ENCODE peak calls at places on chromosomes 1 and 21, in six cellular contexts. D, C, U, L, M and X are unnamed samples.
A peak's percentile ranks its signal among the peaks of the same experiment; 100 is the strongest.

GRCh38 chr1:20732588-20733360 is at the start of gene SH2D5:
- DNase-seq in M (peak; percentile 77), U (peak; percentile 93), D (peak; percentile 99), C (peak; percentile 97), L (peak; percentile 58), X (peak; percentile 97)

GRCh38 chr1:209876091-209876800 is 48.5 kb downstream of the UTP25 start:
- DNase-seq in L (no peak), U (no peak), C (no peak), D (no peak), M (no peak), X (no peak)

GRCh38 chr1:7670334-7671145 is 100.6 kb upstream of the VAMP3 start:
- DNase-seq in M (peak; percentile 54), C (no peak), L (no peak), D (no peak), U (no peak), X (no peak)

GRCh38 chr1:109975718-109976117 is 8.8 kb upstream of the AHCYL1 start:
- DNase-seq in U (no peak), D (peak; percentile 85), C (no peak), L (no peak), M (no peak), X (peak; percentile 80)

GRCh38 chr1:173195596-173196088 is 11.5 kb downstream of the TNFSF4 start:
- DNase-seq in U (no peak), M (no peak), D (no peak), L (no peak), C (no peak), X (no peak)

GRCh38 chr1:232617237-232617636 is 12.7 kb downstream of the SIPA1L2 start:
- DNase-seq in D (no peak), M (no peak), C (no peak), U (peak; percentile 48), L (no peak), X (no peak)

GRCh38 chr1:184685116-184685515 is 69.5 kb downstream of the EDEM3 start:
- DNase-seq in U (no peak), M (no peak), C (no peak), L (no peak), D (no peak), X (no peak)

GRCh38 chr1:12532405-12533315 is 85.3 kb downstream of the DHRS3 start:
- DNase-seq in C (no peak), D (no peak), U (no peak), M (no peak), L (no peak), X (no peak)

GRCh38 chr1:43363283-43363934 is 4.4 kb downstream of the ELOVL1 start:
- DNase-seq in L (no peak), U (no peak), M (no peak), D (no peak), C (no peak), X (no peak)

GRCh38 chr1:56992318-56993136 is 26.7 kb upstream of the C8B start:
- DNase-seq in C (no peak), D (no peak), L (no peak), U (no peak), M (no peak), X (no peak)

GRCh38 chr1:27778022-27778421 is 5.0 kb downstream of the STX12 start:
- DNase-seq in D (no peak), C (no peak), L (no peak), M (no peak), U (no peak), X (no peak)

GRCh38 chr1:32636793-32637561 is 13.4 kb downstream of the ZBTB8OS start:
- DNase-seq in C (peak; percentile 63), L (peak; percentile 27), D (no peak), U (peak; percentile 10), M (no peak), X (no peak)

GRCh38 chr1:220527279-220528048 is 472 bp upstream of the MARK1 start:
- DNase-seq in D (no peak), U (peak; percentile 55), L (peak; percentile 18), C (peak; percentile 24), M (peak; percentile 58), X (peak; percentile 12)

GRCh38 chr1:90989302-90989701 is 32.5 kb downstream of the ZNF644 start:
- DNase-seq in L (no peak), C (no peak), M (no peak), D (no peak), U (no peak), X (no peak)

GRCh38 chr21:16061194-16061593 is 331.4 kb downstream of the USP25 start:
- DNase-seq in L (no peak), U (no peak), C (no peak), D (no peak), M (no peak), X (no peak)

GRCh38 chr1:21451212-21451611 is 11.3 kb downstream of the NBPF3 start:
- DNase-seq in M (no peak), U (no peak), C (peak; percentile 86), L (no peak), D (peak; percentile 91), X (peak; percentile 80)

GRCh38 chr1:32101233-32101681 is 6.6 kb upstream of the KPNA6 start:
- DNase-seq in U (peak; percentile 68), L (no peak), C (peak; percentile 58), D (peak; percentile 75), M (no peak), X (peak; percentile 57)

GRCh38 chr1:201280884-201281283 is 2.4 kb upstream of the PKP1 start:
- DNase-seq in L (no peak), C (no peak), U (no peak), M (no peak), D (no peak), X (no peak)

GRCh38 chr1:174837386-174837785 is 162.4 kb upstream of the CACYBP start:
- DNase-seq in C (no peak), M (no peak), U (no peak), L (no peak), D (no peak), X (no peak)

GRCh38 chr1:165925498-165926079 is 98.2 kb downstream of the UCK2 start:
- DNase-seq in C (no peak), L (no peak), D (no peak), U (no peak), M (no peak), X (no peak)

GRCh38 chr1:240190881-240191385 is 99.2 kb downstream of the FMN2 start:
- DNase-seq in M (no peak), D (peak; percentile 100), C (peak; percentile 82), L (no peak), U (peak; percentile 48), X (peak; percentile 91)

GRCh38 chr1:56311766-56312165 is 267.6 kb downstream of the PLPP3 start:
- DNase-seq in M (no peak), D (no peak), L (no peak), U (no peak), C (no peak), X (no peak)

GRCh38 chr1:26112407-26112775 is 767 bp downstream of the PDIK1L start:
- DNase-seq in L (no peak), C (no peak), M (no peak), U (no peak), D (no peak), X (no peak)

DNA sequence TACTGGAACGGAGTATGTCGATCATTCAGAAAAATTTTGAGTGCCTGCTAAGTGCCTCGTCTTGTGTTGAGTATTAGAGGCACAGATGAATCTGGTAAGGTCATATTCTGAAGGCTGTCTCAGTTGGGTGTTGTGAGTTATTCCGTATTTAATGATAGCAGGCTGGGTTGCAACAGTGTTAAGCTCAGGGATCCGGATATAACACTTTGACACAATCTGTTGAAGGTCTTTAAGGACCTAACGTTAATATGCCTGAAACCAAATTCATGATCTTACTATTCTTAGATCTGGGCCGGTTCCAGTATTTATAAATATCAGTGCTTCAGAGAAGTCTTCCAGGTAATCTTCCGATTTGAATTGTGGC is 555 bp downstream of the PRPF38A start:
- DNase-seq in L (no peak), C (no peak), U (no peak), D (no peak), M (no peak), X (no peak)
- H3K36me3 ChIP-seq in L (peaks cover 23% of the 10 kb centered on the region), C (peaks cover 8% of the 10 kb centered on the region), U (peaks cover 14% of the 10 kb centered on the region), D (peaks cover 12% of the 10 kb centered on the region), M (peaks cover 40% of the 10 kb centered on the region), X (peaks cover 11% of the 10 kb centered on the region)

DNA sequence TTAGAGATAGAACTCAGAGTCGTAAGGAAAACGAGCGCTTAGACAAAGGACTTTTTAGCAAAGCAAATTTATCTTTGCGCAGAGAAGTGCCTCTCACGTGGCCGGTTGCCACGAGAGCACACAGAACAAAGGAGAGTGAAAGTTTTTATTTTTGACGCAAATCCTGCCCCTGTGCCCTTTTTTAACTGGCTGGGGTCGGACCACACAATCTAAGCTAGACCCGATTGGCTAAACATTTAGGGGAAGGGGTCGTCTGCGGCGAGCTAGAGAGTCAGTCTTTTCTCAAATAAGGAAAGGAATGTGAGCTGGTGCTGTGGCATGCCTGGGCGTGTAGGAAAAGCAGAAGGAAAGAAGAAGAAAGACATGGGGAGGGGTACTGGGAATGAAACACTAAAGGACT is 2.4 kb downstream of the KRTAP10-2 start:
- DNase-seq in M (peak; percentile 53), D (no peak), L (peak; percentile 41), U (peak; percentile 56), C (no peak), X (no peak)
- H2BK120ac ChIP-seq in M (peak overlapping the region; percentile 89), D (no peak overlapping the region), L (no peak overlapping the region), U (peak overlapping the region; percentile 52), C (no peak overlapping the region), X (no peak overlapping the region)

GRCh38 chr1:248858096-248858890 is 592 bp downstream of the ZNF692 start:
- DNase-seq in D (peak; percentile 64), U (peak; percentile 92), L (peak; percentile 64), M (peak; percentile 82), C (peak; percentile 83), X (peak; percentile 80)

GRCh38 chr1:248857201-248857600 is 1.7 kb downstream of the ZNF692 start:
- DNase-seq in L (no peak), C (no peak), M (no peak), U (peak; percentile 11), D (no peak), X (no peak)

GRCh38 chr1:248856176-248856575 is 2.7 kb downstream of the ZNF692 start:
- DNase-seq in D (no peak), M (no peak), U (no peak), C (no peak), L (no peak), X (no peak)

GRCh38 chr1:248858891-248859889 is at the start of gene ZNF692:
- DNase-seq in C (peak; percentile 97), L (peak; percentile 93), M (peak; percentile 96), U (peak; percentile 98), D (peak; percentile 96), X (peak; percentile 97)

DNA sequence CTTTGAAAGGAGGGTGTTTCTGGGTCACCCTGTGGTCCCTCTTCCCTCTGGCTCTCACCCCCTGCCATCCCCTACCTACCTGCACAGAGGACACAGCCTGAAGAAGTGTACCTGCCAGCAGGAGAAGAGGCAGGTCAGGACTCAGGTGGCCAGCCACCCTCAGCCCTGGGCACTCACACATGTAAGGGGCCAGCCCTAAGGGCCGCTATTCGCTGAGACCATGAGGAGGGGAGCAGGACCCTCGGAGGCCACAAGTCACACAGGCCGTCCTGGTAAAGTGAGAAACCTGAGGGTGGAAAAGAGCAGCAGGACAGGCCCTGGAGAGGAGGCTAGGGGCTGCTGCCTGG is 1.2 kb downstream of the ZNF692 start:
- DNase-seq in M (no peak), U (no peak), L (no peak), D (no peak), C (no peak), X (no peak)
- H3K36me3 ChIP-seq in M (peaks cover 24% of the 10 kb centered on the region), U (no peaks in the 10 kb centered on the region), L (peaks cover 22% of the 10 kb centered on the region), D (peaks cover 18% of the 10 kb centered on the region), C (peaks cover 18% of the 10 kb centered on the region), X (peaks cover 26% of the 10 kb centered on the region)

DNA sequence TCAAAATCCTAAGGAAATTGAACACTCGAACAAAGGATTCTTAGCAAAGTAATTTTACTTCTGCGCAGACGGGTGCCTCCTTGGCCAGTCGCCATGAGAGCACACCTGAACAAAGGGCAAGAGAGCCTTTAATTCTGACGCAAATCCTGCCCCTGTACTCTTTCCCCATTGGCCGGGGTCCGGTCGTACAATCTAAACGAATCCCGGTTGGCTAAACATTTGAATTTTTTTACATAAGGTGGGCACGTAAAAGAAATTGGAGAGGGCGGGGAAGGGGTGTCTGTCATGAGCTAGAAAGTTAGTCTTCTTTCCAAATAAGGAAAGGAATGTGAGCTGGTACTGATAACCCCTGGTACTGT is 8.2 kb upstream of the IL22RA1 start:
- DNase-seq in D (no peak), U (peak; percentile 98), C (no peak), L (peak; percentile 71), M (peak; percentile 66), X (no peak)
- H2BK120ac ChIP-seq in D (no peak overlapping the region), U (no peak overlapping the region), C (no peak overlapping the region), L (no peak overlapping the region), M (no peak overlapping the region), X (no peak overlapping the region)